ENCODE peak calls at places on chromosomes 13 and 19, in six cellular contexts. One of them, this sample, is unnamed.

GRCh38 chr19:16524991-16525734 is 17.1 kb downstream of the CHERP start:
- ATAC-seq in activated T-helper 17 cell treated with anti-CD3 and anti-CD28 coated beads, Interleukin-2, amount 50 U/mL, for 72 hours: no peak
- ATAC-seq in IMR-90: no peak
- ATAC-seq in esophagus mucosa: no peak
- ATAC-seq in thoracic aorta: no peak
- ATAC-seq in activated naive CD8-positive, alpha-beta T cell treated with anti-CD3 and anti-CD28 coated beads, Interleukin-2, amount 50 U/mL, for 24 hours: no peak
- ATAC-seq in this sample: no peak

GRCh38 chr19:57319869-57320179 is 448 bp upstream of the ZNF543 start:
- ATAC-seq in activated T-helper 17 cell treated with anti-CD3 and anti-CD28 coated beads, Interleukin-2, amount 50 U/mL, for 72 hours: peak; percentile 1
- ATAC-seq in IMR-90: peak; percentile 21
- ATAC-seq in esophagus mucosa: peak; percentile 4
- ATAC-seq in thoracic aorta: no peak
- ATAC-seq in activated naive CD8-positive, alpha-beta T cell treated with anti-CD3 and anti-CD28 coated beads, Interleukin-2, amount 50 U/mL, for 24 hours: no peak
- ATAC-seq in this sample: peak; percentile 1

GRCh38 chr19:5153601-5154128 is 184.8 kb downstream of the KDM4B start:
- ATAC-seq in activated T-helper 17 cell treated with anti-CD3 and anti-CD28 coated beads, Interleukin-2, amount 50 U/mL, for 72 hours: peak; percentile 13
- ATAC-seq in IMR-90: no peak
- ATAC-seq in esophagus mucosa: peak; percentile 3
- ATAC-seq in thoracic aorta: no peak
- ATAC-seq in activated naive CD8-positive, alpha-beta T cell treated with anti-CD3 and anti-CD28 coated beads, Interleukin-2, amount 50 U/mL, for 24 hours: no peak
- ATAC-seq in this sample: no peak

GRCh38 chr13:73288596-73288995 is 229.8 kb downstream of the KLF5 start:
- ATAC-seq in activated T-helper 17 cell treated with anti-CD3 and anti-CD28 coated beads, Interleukin-2, amount 50 U/mL, for 72 hours: no peak
- ATAC-seq in IMR-90: no peak
- ATAC-seq in esophagus mucosa: peak; percentile 76
- ATAC-seq in thoracic aorta: no peak
- ATAC-seq in activated naive CD8-positive, alpha-beta T cell treated with anti-CD3 and anti-CD28 coated beads, Interleukin-2, amount 50 U/mL, for 24 hours: no peak
- ATAC-seq in this sample: no peak

GRCh38 chr19:2434267-2434666 is 6.9 kb upstream of the TIMM13 start:
- ATAC-seq in activated T-helper 17 cell treated with anti-CD3 and anti-CD28 coated beads, Interleukin-2, amount 50 U/mL, for 72 hours: no peak
- ATAC-seq in IMR-90: no peak
- ATAC-seq in esophagus mucosa: no peak
- ATAC-seq in thoracic aorta: no peak
- ATAC-seq in activated naive CD8-positive, alpha-beta T cell treated with anti-CD3 and anti-CD28 coated beads, Interleukin-2, amount 50 U/mL, for 24 hours: no peak
- ATAC-seq in this sample: no peak

GRCh38 chr13:41942462-41943094 is 18.3 kb downstream of the VWA8 start:
- ATAC-seq in activated T-helper 17 cell treated with anti-CD3 and anti-CD28 coated beads, Interleukin-2, amount 50 U/mL, for 72 hours: no peak
- ATAC-seq in IMR-90: peak; percentile 97
- ATAC-seq in esophagus mucosa: no peak
- ATAC-seq in thoracic aorta: no peak
- ATAC-seq in activated naive CD8-positive, alpha-beta T cell treated with anti-CD3 and anti-CD28 coated beads, Interleukin-2, amount 50 U/mL, for 24 hours: no peak
- ATAC-seq in this sample: no peak

GRCh38 chr19:1408300-1409203 is 1.2 kb downstream of the DAZAP1 start:
- ATAC-seq in activated T-helper 17 cell treated with anti-CD3 and anti-CD28 coated beads, Interleukin-2, amount 50 U/mL, for 72 hours: peak; percentile 5
- ATAC-seq in IMR-90: peak; percentile 16
- ATAC-seq in esophagus mucosa: no peak
- ATAC-seq in thoracic aorta: no peak
- ATAC-seq in activated naive CD8-positive, alpha-beta T cell treated with anti-CD3 and anti-CD28 coated beads, Interleukin-2, amount 50 U/mL, for 24 hours: no peak
- ATAC-seq in this sample: no peak

GRCh38 chr19:35822579-35822978 is 9.9 kb upstream of the PRODH2 start:
- ATAC-seq in activated T-helper 17 cell treated with anti-CD3 and anti-CD28 coated beads, Interleukin-2, amount 50 U/mL, for 72 hours: no peak
- ATAC-seq in IMR-90: no peak
- ATAC-seq in esophagus mucosa: no peak
- ATAC-seq in thoracic aorta: no peak
- ATAC-seq in activated naive CD8-positive, alpha-beta T cell treated with anti-CD3 and anti-CD28 coated beads, Interleukin-2, amount 50 U/mL, for 24 hours: no peak
- ATAC-seq in this sample: no peak

GRCh38 chr13:114268344-114269280 is 12.8 kb upstream of the UPF3A start:
- ATAC-seq in activated T-helper 17 cell treated with anti-CD3 and anti-CD28 coated beads, Interleukin-2, amount 50 U/mL, for 72 hours: peak; percentile 72
- ATAC-seq in IMR-90: no peak
- ATAC-seq in esophagus mucosa: no peak
- ATAC-seq in thoracic aorta: no peak
- ATAC-seq in activated naive CD8-positive, alpha-beta T cell treated with anti-CD3 and anti-CD28 coated beads, Interleukin-2, amount 50 U/mL, for 24 hours: peak; percentile 67
- ATAC-seq in this sample: no peak

GRCh38 chr13:106499905-106500304 is 35.6 kb downstream of the EFNB2 start:
- ATAC-seq in activated T-helper 17 cell treated with anti-CD3 and anti-CD28 coated beads, Interleukin-2, amount 50 U/mL, for 72 hours: no peak
- ATAC-seq in IMR-90: peak; percentile 37
- ATAC-seq in esophagus mucosa: peak; percentile 53
- ATAC-seq in thoracic aorta: no peak
- ATAC-seq in activated naive CD8-positive, alpha-beta T cell treated with anti-CD3 and anti-CD28 coated beads, Interleukin-2, amount 50 U/mL, for 24 hours: no peak
- ATAC-seq in this sample: no peak

GRCh38 chr13:95403349-95404140 is 102.3 kb upstream of the ABCC4 start:
- ATAC-seq in activated T-helper 17 cell treated with anti-CD3 and anti-CD28 coated beads, Interleukin-2, amount 50 U/mL, for 72 hours: peak; percentile 36
- ATAC-seq in IMR-90: peak; percentile 30
- ATAC-seq in esophagus mucosa: peak; percentile 8
- ATAC-seq in thoracic aorta: no peak
- ATAC-seq in activated naive CD8-positive, alpha-beta T cell treated with anti-CD3 and anti-CD28 coated beads, Interleukin-2, amount 50 U/mL, for 24 hours: no peak
- ATAC-seq in this sample: no peak

GRCh38 chr19:51798958-51799310 is 4.0 kb downstream of the FPR3 start:
- ATAC-seq in activated T-helper 17 cell treated with anti-CD3 and anti-CD28 coated beads, Interleukin-2, amount 50 U/mL, for 72 hours: no peak
- ATAC-seq in IMR-90: no peak
- ATAC-seq in esophagus mucosa: peak; percentile 16
- ATAC-seq in thoracic aorta: no peak
- ATAC-seq in activated naive CD8-positive, alpha-beta T cell treated with anti-CD3 and anti-CD28 coated beads, Interleukin-2, amount 50 U/mL, for 24 hours: no peak
- ATAC-seq in this sample: peak; percentile 54

GRCh38 chr19:28492616-28493015 is 720.3 kb downstream of the UQCRFS1 start:
- ATAC-seq in activated T-helper 17 cell treated with anti-CD3 and anti-CD28 coated beads, Interleukin-2, amount 50 U/mL, for 72 hours: no peak
- ATAC-seq in IMR-90: no peak
- ATAC-seq in esophagus mucosa: no peak
- ATAC-seq in thoracic aorta: no peak
- ATAC-seq in activated naive CD8-positive, alpha-beta T cell treated with anti-CD3 and anti-CD28 coated beads, Interleukin-2, amount 50 U/mL, for 24 hours: no peak
- ATAC-seq in this sample: no peak

GRCh38 chr19:30385174-30385573 is 13.0 kb downstream of the ZNF536 start:
- ATAC-seq in activated T-helper 17 cell treated with anti-CD3 and anti-CD28 coated beads, Interleukin-2, amount 50 U/mL, for 72 hours: no peak
- ATAC-seq in IMR-90: no peak
- ATAC-seq in esophagus mucosa: no peak
- ATAC-seq in thoracic aorta: no peak
- ATAC-seq in activated naive CD8-positive, alpha-beta T cell treated with anti-CD3 and anti-CD28 coated beads, Interleukin-2, amount 50 U/mL, for 24 hours: no peak
- ATAC-seq in this sample: no peak

GRCh38 chr19:47353307-47353712 is 4.2 kb downstream of the DHX34 start:
- ATAC-seq in activated T-helper 17 cell treated with anti-CD3 and anti-CD28 coated beads, Interleukin-2, amount 50 U/mL, for 72 hours: no peak
- ATAC-seq in IMR-90: no peak
- ATAC-seq in esophagus mucosa: no peak
- ATAC-seq in thoracic aorta: no peak
- ATAC-seq in activated naive CD8-positive, alpha-beta T cell treated with anti-CD3 and anti-CD28 coated beads, Interleukin-2, amount 50 U/mL, for 24 hours: no peak
- ATAC-seq in this sample: no peak

GRCh38 chr13:97367016-97367415 is 67.0 kb upstream of the RAP2A start:
- ATAC-seq in activated T-helper 17 cell treated with anti-CD3 and anti-CD28 coated beads, Interleukin-2, amount 50 U/mL, for 72 hours: no peak
- ATAC-seq in IMR-90: peak; percentile 28
- ATAC-seq in esophagus mucosa: no peak
- ATAC-seq in thoracic aorta: peak; percentile 29
- ATAC-seq in activated naive CD8-positive, alpha-beta T cell treated with anti-CD3 and anti-CD28 coated beads, Interleukin-2, amount 50 U/mL, for 24 hours: no peak
- ATAC-seq in this sample: peak; percentile 34

GRCh38 chr13:26328326-26328725 is 74.4 kb downstream of the CDK8 start:
- ATAC-seq in activated T-helper 17 cell treated with anti-CD3 and anti-CD28 coated beads, Interleukin-2, amount 50 U/mL, for 72 hours: no peak
- ATAC-seq in IMR-90: no peak
- ATAC-seq in esophagus mucosa: no peak
- ATAC-seq in thoracic aorta: no peak
- ATAC-seq in activated naive CD8-positive, alpha-beta T cell treated with anti-CD3 and anti-CD28 coated beads, Interleukin-2, amount 50 U/mL, for 24 hours: no peak
- ATAC-seq in this sample: no peak